ENCODE peak calls at places on chromosomes 4 and X, in four cellular contexts. D, N, A and J are unnamed samples.
A peak's percentile ranks its signal among the peaks of the same experiment; 100 is the strongest.

GRCh38 chr4:90841676-90842075 is 714.5 kb downstream of the CCSER1 start:
- DNase-seq in D (no peak), N (no peak), A (no peak), J (no peak)

GRCh38 chr4:55819634-55820033 is at the start of gene EXOC1L:
- DNase-seq in D (peak; percentile 82), N (peak; percentile 33), A (no peak), J (no peak)

GRCh38 chr4:53490965-53491622 is 100.2 kb downstream of the LNX1 start:
- DNase-seq in D (peak; percentile 49), N (no peak), A (peak; percentile 30), J (peak; percentile 86)

GRCh38 chr4:74503580-74503979 is 58.6 kb downstream of the AREG start:
- DNase-seq in D (no peak), N (no peak), A (no peak), J (no peak)

GRCh38 chrX:100931218-100931924 is 2.7 kb upstream of the XKRX start:
- DNase-seq in D (no peak), N (no peak), A (no peak), J (no peak)

GRCh38 chr4:16897991-16898827 is at the start of gene LDB2:
- DNase-seq in D (peak; percentile 84), N (peak; percentile 82), A (peak; percentile 30), J (peak; percentile 48)

GRCh38 chr4:26576171-26576829 is 7.6 kb upstream of the TBC1D19 start:
- DNase-seq in D (peak; percentile 17), N (no peak), A (no peak), J (no peak)

GRCh38 chrX:99798951-99799350 is 611.1 kb downstream of the PCDH19 start:
- DNase-seq in D (no peak), N (no peak), A (no peak), J (no peak)

GRCh38 chr4:7781993-7782392 is 157.7 kb downstream of the AFAP1 start:
- DNase-seq in D (no peak), N (peak; percentile 28), A (no peak), J (no peak)

GRCh38 chr4:2226261-2226660 is 15.7 kb downstream of the HAUS3 start:
- DNase-seq in D (no peak), N (no peak), A (no peak), J (no peak)

GRCh38 chr4:70741872-70742271 is 20.1 kb downstream of the RUFY3 start:
- DNase-seq in D (no peak), N (no peak), A (no peak), J (no peak)

GRCh38 chrX:141652315-141652714 is 46.2 kb downstream of the SPANXD start:
- DNase-seq in D (no peak), N (no peak), A (no peak), J (no peak)

GRCh38 chr4:3643518-3644433 is 111.6 kb upstream of the LRPAP1 start:
- DNase-seq in D (no peak), N (no peak), A (no peak), J (no peak)

DNA sequence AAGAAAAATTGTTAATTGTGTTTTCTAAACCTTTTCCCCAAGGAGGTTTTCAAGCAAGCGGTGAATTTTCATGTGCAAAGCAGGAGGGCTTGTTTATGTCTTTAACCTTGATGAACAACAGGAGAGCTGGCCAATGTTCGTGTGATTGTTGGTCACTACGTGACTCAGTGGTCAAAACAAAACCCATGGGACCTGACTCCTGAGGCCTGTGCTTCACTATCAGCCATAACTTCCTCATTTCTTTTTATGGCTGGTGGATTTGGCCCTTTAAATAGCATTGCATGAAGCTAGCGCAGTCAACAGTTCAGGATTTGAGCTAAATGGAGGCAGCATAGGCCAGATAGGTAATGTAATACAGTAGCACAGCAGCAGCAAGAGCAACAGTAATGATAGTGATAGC is 80.5 kb downstream of the MID1IP1 start:
- DNase-seq in D (no peak), N (no peak), A (no peak), J (no peak)
- H3K4me3 ChIP-seq in D (no peak overlapping the region), N (no peak overlapping the region), A (no peak overlapping the region), J (no peak overlapping the region)

DNA sequence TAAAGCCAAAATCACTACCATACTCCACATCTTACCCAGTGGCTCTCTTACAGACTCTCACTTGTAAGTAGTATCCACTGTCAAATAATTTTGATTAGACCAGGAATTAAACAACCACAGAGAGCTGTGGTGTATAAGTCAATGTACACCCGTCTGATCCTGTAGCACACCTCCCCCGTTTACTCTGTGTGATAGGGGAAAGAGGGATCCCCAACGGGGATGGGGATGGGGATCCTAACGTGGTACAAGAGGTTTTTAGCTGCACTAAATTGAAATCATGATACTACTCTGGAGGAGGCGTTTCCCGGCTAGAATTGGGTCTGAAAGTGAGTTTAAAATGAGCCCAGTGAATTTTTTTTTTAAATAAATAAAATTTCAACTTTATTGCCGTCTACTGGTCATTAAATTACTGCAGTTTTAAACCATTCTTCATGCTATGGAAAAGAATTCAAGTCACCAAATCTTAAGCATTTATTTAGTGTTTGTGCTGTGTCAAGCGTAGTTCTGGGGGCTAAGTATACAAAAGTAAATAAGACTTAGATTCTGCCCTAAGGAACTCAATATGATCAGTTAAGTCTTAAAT is 76.6 kb downstream of the INTS12 start:
- DNase-seq in D (no peak), N (no peak), A (no peak), J (no peak)
- TF ChIP-seq CTCF in D (no peak), N (no peak), A (peak; percentile 44), J (no peak)

DNA sequence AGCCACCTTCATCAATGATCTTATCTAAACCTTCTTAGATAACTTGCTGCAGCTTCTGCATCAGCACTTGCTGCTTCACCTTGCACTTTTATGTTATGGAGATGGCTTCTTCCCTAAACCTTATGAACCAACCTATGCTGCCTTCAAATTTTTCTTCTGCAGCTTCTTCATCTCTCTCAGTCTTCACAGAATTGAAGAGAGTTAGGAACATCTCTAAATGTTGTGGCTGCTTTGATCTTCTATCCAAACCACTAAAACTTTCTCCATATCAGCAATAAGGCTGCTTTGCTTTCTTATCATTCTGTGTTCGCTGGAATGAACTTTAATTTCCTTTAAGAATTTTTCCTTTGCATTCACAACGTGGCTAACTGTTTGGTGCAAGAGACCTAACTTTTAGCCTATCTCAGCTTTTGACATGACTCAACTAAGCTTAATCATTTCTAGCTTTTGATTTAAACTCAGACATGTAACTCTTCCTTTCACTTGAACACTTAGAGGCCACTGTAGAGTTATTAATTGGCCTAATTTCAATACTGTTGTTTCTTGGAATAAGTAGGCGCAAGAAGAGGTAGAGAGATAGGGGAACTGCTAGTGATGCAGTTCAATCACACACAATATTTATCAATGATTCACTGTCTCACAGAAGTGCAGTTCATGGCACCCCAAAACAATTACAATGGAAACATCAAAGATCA is 36.2 kb upstream of the CORIN start:
- DNase-seq in D (no peak), N (no peak), A (no peak), J (no peak)
- H3K36me3 ChIP-seq in D (peaks cover 37% of the 10 kb centered on the region), N (no peaks in the 10 kb centered on the region), A (peaks cover 51% of the 10 kb centered on the region), J (peaks cover 7% of the 10 kb centered on the region)

GRCh38 chrX:2699959-2700358 is 8.9 kb downstream of the CD99 start:
- DNase-seq in D (no peak), N (no peak), A (no peak), J (no peak)

GRCh38 chrX:2696698-2697215 is 5.7 kb downstream of the CD99 start:
- DNase-seq in D (no peak), N (no peak), A (no peak), J (no peak)

GRCh38 chrX:2698604-2699003 is 7.5 kb downstream of the CD99 start:
- DNase-seq in D (no peak), N (no peak), A (no peak), J (no peak)

GRCh38 chrX:2697306-2697705 is 6.2 kb downstream of the CD99 start:
- DNase-seq in D (no peak), N (no peak), A (no peak), J (no peak)

DNA sequence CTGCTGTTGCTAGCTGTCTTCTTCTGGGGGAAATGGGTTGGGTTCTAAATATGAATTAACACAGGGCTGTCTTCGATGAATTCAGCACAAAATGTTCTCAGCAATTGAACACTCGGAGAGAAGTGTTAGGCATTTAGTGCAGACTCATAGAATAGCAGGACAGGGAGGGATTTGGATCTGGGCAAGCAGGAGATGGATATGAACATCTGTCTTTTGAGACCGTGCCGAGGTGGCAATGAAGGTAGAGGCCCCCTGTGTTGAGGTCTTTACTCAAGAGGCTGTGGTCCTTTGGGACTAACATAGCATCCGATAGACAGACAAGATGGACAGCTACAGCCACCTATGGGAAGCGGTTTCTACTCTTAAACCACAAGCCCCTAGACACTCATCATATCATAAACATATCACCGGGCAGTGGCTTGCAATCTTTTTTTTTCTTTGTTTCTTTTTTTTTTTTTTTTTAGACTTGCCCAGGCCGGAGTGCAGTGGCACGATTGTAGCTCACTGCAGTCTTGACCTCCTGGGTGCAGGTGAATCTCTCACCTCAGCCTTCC is 6.7 kb downstream of the CD99 start:
- DNase-seq in D (no peak), N (no peak), A (no peak), J (no peak)
- H3K4me3 ChIP-seq in D (no peak overlapping the region), N (no peak overlapping the region), A (no peak overlapping the region), J (no peak overlapping the region)